ENCODE peak calls at places on chromosomes 3 and 15, in five cellular contexts. C is foreskin fibroblast, V is psoas muscle, G is endothelial cell, U is nephron progenitor cell. B is an unnamed sample.

GRCh38 chr3:147162743-147163142 is 243.6 kb downstream of the ZIC4 start:
- DNase-seq in C (no peak), V (no peak), G (no peak), U (no peak), B (no peak)

GRCh38 chr3:29436612-29437313 is 155.9 kb downstream of the RBMS3 start:
- DNase-seq in C (no peak), V (no peak), G (no peak), U (no peak), B (no peak)

GRCh38 chr3:155093261-155093660 is 13.1 kb downstream of the MME start:
- DNase-seq in C (no peak), V (no peak), G (no peak), U (no peak), B (no peak)

GRCh38 chr3:160003520-160004128 is 15.0 kb downstream of the IL12A start:
- DNase-seq in C (peak; percentile 72), V (peak; percentile 55), G (peak; percentile 74), U (peak; percentile 56), B (peak; percentile 51)

GRCh38 chr15:78977091-78977571 is 32.3 kb upstream of the CTSH start:
- DNase-seq in C (no peak), V (no peak), G (no peak), U (no peak), B (peak; percentile 83)

GRCh38 chr15:63191895-63192603 is 2.6 kb downstream of the RAB8B start:
- DNase-seq in C (no peak), V (no peak), G (no peak), U (no peak), B (peak; percentile 55)

GRCh38 chr15:69664572-69665326 is 212.1 kb downstream of the RPLP1 start:
- DNase-seq in C (no peak), V (no peak), G (no peak), U (no peak), B (no peak)

GRCh38 chr15:28043625-28044520 is 55.2 kb downstream of the OCA2 start:
- DNase-seq in C (no peak), V (no peak), G (no peak), U (no peak), B (no peak)

GRCh38 chr3:66362541-66362941 is 138.3 kb downstream of the LRIG1 start:
- DNase-seq in C (peak; percentile 59), V (no peak), G (no peak), U (no peak), B (no peak)

GRCh38 chr3:9109570-9109914 is 139.9 kb downstream of the SRGAP3 start:
- DNase-seq in C (no peak), V (no peak), G (no peak), U (no peak), B (no peak)

GRCh38 chr3:23934253-23934652 is 10.8 kb upstream of the NR1D2 start:
- DNase-seq in C (no peak), V (no peak), G (no peak), U (no peak), B (no peak)

GRCh38 chr3:54427951-54428871 is 305.9 kb downstream of the CACNA2D3 start:
- DNase-seq in C (peak; percentile 90), V (peak; percentile 63), G (peak; percentile 68), U (peak; percentile 70), B (peak; percentile 6)

GRCh38 chr3:57655727-57656126 is 37.1 kb downstream of the DENND6A start:
- DNase-seq in C (no peak), V (no peak), G (no peak), U (no peak), B (no peak)

GRCh38 chr3:123346726-123347125 is 102.2 kb downstream of the ADCY5 start:
- DNase-seq in C (peak; percentile 41), V (no peak), G (no peak), U (no peak), B (no peak)

GRCh38 chr3:42853739-42854302 is 21.9 kb downstream of the CYP8B1 start:
- DNase-seq in C (no peak), V (no peak), G (no peak), U (no peak), B (no peak)
- TF ChIP-seq CTCF in C (no peak), V (no peak), G (no peak), U (no peak), B (no peak)

DNA sequence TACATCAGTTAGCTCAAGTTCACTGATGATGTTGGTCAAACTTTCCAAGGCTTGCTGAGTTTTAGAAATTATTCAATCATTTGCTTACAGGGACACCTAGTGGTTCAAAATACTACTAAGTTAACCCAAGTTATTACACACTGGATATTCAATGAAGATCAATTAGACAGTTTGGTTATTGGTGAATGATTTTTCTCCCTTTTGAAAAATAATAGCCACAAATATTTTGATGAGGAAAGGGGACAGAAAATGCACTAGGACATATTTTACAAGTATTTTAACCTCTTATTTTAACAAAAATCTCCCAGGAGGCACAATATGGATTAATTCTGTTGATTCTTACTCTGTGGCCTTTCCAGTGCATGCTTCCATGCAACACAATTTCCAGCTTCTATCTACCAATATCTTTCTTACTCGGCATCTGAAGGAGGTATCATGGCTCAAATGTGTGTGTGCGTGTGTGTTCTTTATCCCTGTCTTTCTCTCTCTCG is 20.1 kb upstream of the GOLGA6L2 start:
- DNase-seq in C (peak; percentile 11), V (no peak), G (no peak), U (no peak), B (no peak)
- TF ChIP-seq CTCF in C (peak; percentile 12), V (peak; percentile 28), G (peak; percentile 47), U (peak; percentile 40), B (peak; percentile 24)

GRCh38 chr3:52820741-52821140 is 9.7 kb downstream of the ITIH4 start:
- DNase-seq in C (peak; percentile 41), V (no peak), G (peak; percentile 58), U (peak; percentile 52), B (no peak)
- TF ChIP-seq CTCF in C (peak; percentile 57), V (peak; percentile 45), G (peak; percentile 73), U (peak; percentile 69), B (peak; percentile 80)

GRCh38 chr3:111617406-111617805 is 22.3 kb upstream of the ZBED2 start:
- DNase-seq in C (no peak), V (no peak), G (no peak), U (no peak), B (no peak)

GRCh38 chr3:111618945-111619344 is 23.8 kb upstream of the ZBED2 start:
- DNase-seq in C (no peak), V (no peak), G (no peak), U (no peak), B (no peak)

GRCh38 chr3:111619833-111620232 is 24.7 kb upstream of the ZBED2 start:
- DNase-seq in C (peak; percentile 21), V (no peak), G (no peak), U (no peak), B (no peak)

GRCh38 chr3:111617912-111618601 is 22.9 kb upstream of the ZBED2 start:
- DNase-seq in C (no peak), V (no peak), G (no peak), U (no peak), B (no peak)

DNA sequence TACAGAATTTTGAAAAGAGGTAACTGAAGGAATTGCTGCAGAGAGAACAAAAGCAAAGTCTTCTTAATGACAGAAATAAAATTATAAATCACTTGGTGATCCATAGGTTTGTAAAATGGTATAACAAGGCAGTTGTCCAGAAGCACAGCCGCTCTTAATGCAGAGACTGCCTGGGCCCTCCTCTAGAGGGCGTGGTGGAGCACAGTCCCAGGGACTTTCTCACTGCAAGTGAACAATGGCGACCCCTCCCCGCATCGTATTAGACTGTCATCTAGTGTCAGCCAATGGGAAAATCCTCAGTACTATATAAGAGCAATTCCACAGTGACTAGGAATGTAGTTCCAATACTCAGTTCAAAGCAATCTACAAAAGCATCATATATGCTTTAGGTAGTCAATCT is 26.4 kb upstream of the ZBED2 start:
- DNase-seq in C (no peak), V (no peak), G (peak; percentile 52), U (peak; percentile 37), B (no peak)
- TF ChIP-seq CTCF in C (peak; percentile 12), V (no peak), G (peak; percentile 63), U (peak; percentile 32), B (peak; percentile 65)

GRCh38 chr15:26665950-26666921 is 106.6 kb downstream of the GABRB3 start:
- DNase-seq in C (no peak), V (no peak), G (peak; percentile 25), U (peak; percentile 34), B (no peak)
- TF ChIP-seq CTCF in C (no peak), V (no peak), G (no peak), U (peak; percentile 13), B (no peak)

GRCh38 chr15:97904196-97904572 is 56.3 kb upstream of the ARRDC4 start:
- DNase-seq in C (peak; percentile 82), V (peak; percentile 83), G (peak; percentile 88), U (peak; percentile 81), B (no peak)
- TF ChIP-seq CTCF in C (peak; percentile 91), V (peak; percentile 63), G (peak; percentile 25), U (peak; percentile 64), B (peak; percentile 18)